ENCODE peak calls at places on chromosomes 11 and 22, in six cellular contexts. V, J, Z, A, O and Q are unnamed samples.

GRCh38 chr22:36963302-36963701 is 49.9 kb downstream of the CSF2RB start:
- DNase-seq in O (peak), A (no peak), Z (no peak), V (no peak), J (no peak), Q (no peak)

GRCh38 chr22:37549704-37550059 is 10.6 kb upstream of the CDC42EP1 start:
- DNase-seq in Z (peak), O (no peak), V (peak), J (no peak), A (peak), Q (peak)

GRCh38 chr11:33040862-33041453 is 1.6 kb downstream of the TCP11L1 start:
- DNase-seq in J (no peak), A (no peak), O (no peak), V (no peak), Z (no peak), Q (no peak)

GRCh38 chr22:43477966-43478365 is 66.2 kb downstream of the MPPED1 start:
- DNase-seq in Z (peak), J (no peak), A (no peak), O (no peak), V (no peak), Q (no peak)

GRCh38 chr22:45626198-45626651 is 45.4 kb upstream of the ATXN10 start:
- DNase-seq in Z (peak), V (no peak), J (peak), A (no peak), O (peak), Q (no peak)

GRCh38 chr11:77064648-77065217 is 2.0 kb upstream of the CAPN5 start:
- DNase-seq in J (no peak), Z (peak), V (no peak), A (no peak), O (no peak), Q (no peak)

GRCh38 chr11:26730711-26731460 is 9.0 kb upstream of the SLC5A12 start:
- DNase-seq in O (no peak), J (no peak), Z (no peak), V (peak), A (peak), Q (peak)

GRCh38 chr11:97938789-97939188 is 1082.0 kb upstream of the CNTN5 start:
- DNase-seq in A (no peak), O (no peak), Z (no peak), V (no peak), J (no peak), Q (no peak)

GRCh38 chr11:120554771-120555432 is 43.4 kb downstream of the GRIK4 start:
- DNase-seq in V (peak), O (no peak), A (no peak), Z (no peak), J (no peak), Q (peak)

GRCh38 chr22:39707816-39708215 is 137.3 kb downstream of the CACNA1I start:
- DNase-seq in Z (no peak), J (no peak), O (no peak), V (no peak), A (no peak), Q (no peak)

GRCh38 chr11:88482871-88483301 is 145.3 kb upstream of the CTSC start:
- DNase-seq in O (no peak), J (peak), A (peak), V (peak), Z (no peak), Q (peak)

GRCh38 chr22:50017701-50018224 is 5.2 kb upstream of the IL17REL start:
- DNase-seq in Z (no peak), O (no peak), J (no peak), A (no peak), V (no peak), Q (no peak)

GRCh38 chr11:70486731-70487130 is 88.4 kb downstream of the CTTN start:
- DNase-seq in A (no peak), O (no peak), J (no peak), V (no peak), Z (no peak), Q (no peak)

GRCh38 chr11:82009133-82009532 is 724.5 kb downstream of the FAM181B start:
- DNase-seq in J (no peak), O (no peak), A (no peak), Z (no peak), V (no peak), Q (no peak)

GRCh38 chr22:24474649-24475048 is 20.5 kb upstream of the UPB1 start:
- DNase-seq in V (peak), O (no peak), Z (no peak), A (peak), J (no peak), Q (no peak)

GRCh38 chr11:96306933-96307747 is 35.9 kb downstream of the MAML2 start:
- DNase-seq in O (peak), V (peak), Z (peak), A (peak), J (peak), Q (peak)

GRCh38 chr11:74397531-74398243 is 546 bp downstream of the PGM2L1 start:
- DNase-seq in V (peak), Z (peak), O (peak), J (peak), A (peak), Q (peak)

GRCh38 chr11:80733776-80734175 is 1292.9 kb upstream of the TENM4 start:
- DNase-seq in J (no peak), V (no peak), Z (no peak), O (no peak), A (no peak), Q (no peak)

GRCh38 chr11:10022764-10023163 is 271.3 kb downstream of the SBF2 start:
- DNase-seq in O (no peak), A (peak), V (peak), Z (no peak), J (no peak), Q (no peak)

GRCh38 chr22:39900306-39901227 is at the start of gene GRAP2:
- DNase-seq in J (no peak), Z (no peak), V (no peak), O (no peak), A (no peak), Q (no peak)

GRCh38 chr11:121366970-121367369 is 74.4 kb downstream of the SC5D start:
- DNase-seq in J (no peak), O (no peak), A (no peak), Z (no peak), V (no peak), Q (no peak)

GRCh38 chr11:65439331-65440181 is 17.0 kb downstream of the NEAT1 start:
- DNase-seq in J (peak), Z (no peak), V (peak), A (peak), O (no peak), Q (peak)

GRCh38 chr11:47514825-47515647 is 37.9 kb downstream of the CELF1 start:
- DNase-seq in A (peak), O (no peak), Z (no peak), V (peak), J (peak), Q (peak)

GRCh38 chr11:15093432-15093831 is 20.0 kb downstream of the CALCB start:
- DNase-seq in A (no peak), J (no peak), Z (no peak), O (no peak), V (no peak), Q (no peak)

GRCh38 chr22:25404923-25405853 is 159.3 kb upstream of the GRK3 start:
- DNase-seq in A (peak), V (peak), J (peak), O (no peak), Z (peak), Q (peak)

GRCh38 chr22:27613099-27614089 is 188.2 kb downstream of the MN1 start:
- DNase-seq in V (no peak), J (no peak), A (no peak), Z (no peak), O (no peak), Q (peak)
- H3K9ac ChIP-seq in V (no peak), J (no peak), A (no peak), Z (no peak), O (no peak), Q (no peak)

DNA sequence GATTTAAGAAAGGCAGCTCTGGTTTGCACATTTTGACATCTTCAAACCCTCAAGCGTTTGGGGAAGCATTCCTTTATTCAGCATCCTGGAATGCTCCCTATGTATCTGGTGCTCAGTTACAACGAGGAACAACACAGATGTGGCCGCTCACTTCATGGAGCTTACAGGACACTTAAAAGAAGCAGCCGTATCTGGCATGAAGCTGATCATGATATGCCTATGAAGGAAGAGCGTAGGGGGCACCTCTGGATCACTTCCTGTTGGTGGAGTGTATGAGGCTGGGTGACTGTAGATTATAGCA is 72.3 kb upstream of the TP53I11 start:
- DNase-seq in J (no peak), A (peak), O (no peak), V (peak), Z (no peak), Q (peak)
- H3K9ac ChIP-seq in J (no peak), A (no peak), O (no peak), V (no peak), Z (no peak), Q (peak)

GRCh38 chr11:278001-278951 is at the start of gene NLRP6:
- DNase-seq in O (no peak), J (no peak), A (no peak), Z (no peak), V (no peak), Q (no peak)

GRCh38 chr11:280762-281485 is 2.7 kb downstream of the NLRP6 start:
- DNase-seq in Z (no peak), V (no peak), O (no peak), J (no peak), A (no peak), Q (peak)

GRCh38 chr11:279040-279965 is 1.1 kb downstream of the NLRP6 start:
- DNase-seq in O (no peak), J (no peak), A (no peak), V (no peak), Z (peak), Q (no peak)

GRCh38 chr11:281486-282161 is 3.4 kb downstream of the NLRP6 start:
- DNase-seq in O (no peak), A (no peak), Z (peak), J (no peak), V (no peak), Q (no peak)

GRCh38 chr11:279966-280761 is 2.0 kb downstream of the NLRP6 start:
- DNase-seq in J (no peak), A (peak), V (peak), Z (peak), O (no peak), Q (peak)
- H3K9ac ChIP-seq in J (no peak), A (no peak), V (no peak), Z (no peak), O (no peak), Q (no peak)

GRCh38 chr11:62556872-62557631 is 10.4 kb upstream of the AHNAK start:
- DNase-seq in O (no peak), Z (peak), A (no peak), J (peak), V (peak), Q (peak)
- H3K9ac ChIP-seq in O (peak), Z (peak), A (peak), J (peak), V (peak), Q (peak)

DNA sequence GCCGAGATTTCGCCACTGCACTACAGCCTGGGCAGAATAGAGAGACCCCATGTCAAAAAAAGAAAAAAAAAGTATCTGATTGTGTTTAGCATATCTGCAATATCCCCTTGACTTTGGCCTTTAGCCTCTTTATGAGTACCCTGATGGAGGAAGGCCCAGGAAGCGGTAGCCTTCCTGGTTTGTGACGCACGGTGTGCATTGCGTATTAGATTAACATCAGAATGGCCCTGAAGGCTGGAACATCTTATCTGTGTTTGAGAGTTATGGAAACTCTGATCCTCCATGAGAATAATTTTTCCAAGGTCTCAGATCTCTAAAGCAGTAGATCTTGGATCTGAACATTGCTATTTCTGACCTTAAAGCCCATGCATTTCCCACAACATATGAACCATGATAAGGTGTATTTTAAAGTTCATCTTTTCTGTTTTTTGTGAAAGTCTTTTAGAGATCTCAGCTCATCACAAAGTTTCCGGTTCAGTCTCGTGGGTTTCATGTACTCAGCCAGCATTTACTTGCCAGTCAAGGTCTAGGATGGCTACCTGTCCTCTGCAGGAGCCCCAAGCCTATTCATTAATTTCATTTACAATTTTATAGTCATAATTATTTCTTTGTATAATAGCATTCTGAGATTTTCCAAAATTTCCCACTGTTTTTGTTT is 663 bp upstream of the FDX1 start:
- DNase-seq in Z (no peak), V (no peak), J (no peak), A (no peak), O (no peak), Q (no peak)
- H3K9ac ChIP-seq in Z (no peak), V (peak), J (peak), A (peak), O (peak), Q (peak)

GRCh38 chr22:17774206-17774927 is at the start of gene BID:
- DNase-seq in J (peak), O (no peak), Z (peak), V (peak), A (peak), Q (peak)

GRCh38 chr22:17773606-17774205 is 563 bp downstream of the BID start:
- DNase-seq in J (peak), Z (no peak), O (no peak), A (peak), V (peak), Q (peak)

GRCh38 chr22:17772963-17773605 is 1.2 kb downstream of the BID start:
- DNase-seq in A (peak), J (peak), Z (peak), V (peak), O (no peak), Q (peak)

GRCh38 chr22:17770180-17771077 is 3.8 kb downstream of the BID start:
- DNase-seq in O (no peak), Z (no peak), A (no peak), J (no peak), V (no peak), Q (no peak)

GRCh38 chr22:17772249-17772962 is 1.9 kb downstream of the BID start:
- DNase-seq in Z (peak), O (no peak), J (peak), V (peak), A (peak), Q (peak)
- H3K9ac ChIP-seq in Z (no peak), O (no peak), J (no peak), V (peak), A (peak), Q (peak)

GRCh38 chr11:62905927-62906531 is 15.1 kb downstream of the CHRM1 start:
- DNase-seq in V (peak), A (peak), J (peak), O (peak), Z (peak), Q (peak)
- H3K9ac ChIP-seq in V (no peak), A (no peak), J (no peak), O (no peak), Z (no peak), Q (no peak)

DNA sequence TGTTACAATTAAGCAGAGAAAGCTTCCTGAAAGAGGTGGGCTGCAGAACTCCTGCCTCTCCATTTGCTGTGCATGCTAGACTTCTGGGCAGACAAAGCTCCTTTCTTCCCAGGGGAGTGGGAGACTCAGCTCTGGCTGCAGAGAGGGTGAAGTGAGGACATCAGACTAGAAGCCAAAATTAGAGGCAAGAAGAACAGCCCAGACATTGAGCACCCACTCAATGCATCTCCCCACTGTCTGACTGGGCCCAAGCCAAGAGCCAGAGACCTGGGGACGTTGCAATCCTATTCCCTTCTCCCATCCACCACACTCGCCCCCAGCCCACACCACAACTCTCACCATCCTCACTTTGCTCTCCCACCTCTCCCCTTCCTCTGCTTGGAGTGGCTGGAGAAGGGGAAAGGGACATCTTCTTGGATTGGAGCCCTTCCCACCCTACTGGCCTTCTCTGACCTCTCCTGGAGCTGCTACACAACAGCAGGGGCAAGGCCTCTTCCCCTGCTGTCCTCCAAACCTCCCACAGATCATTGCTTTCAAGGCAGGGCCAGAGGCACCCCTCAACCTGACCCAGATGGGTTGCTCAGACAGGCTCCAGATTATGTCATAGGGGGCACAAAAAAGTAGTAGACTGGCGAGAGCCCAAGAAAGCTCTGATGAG is 477.7 kb upstream of the CADM1 start:
- DNase-seq in V (no peak), O (no peak), J (no peak), Z (no peak), A (no peak), Q (no peak)
- H3K9ac ChIP-seq in V (no peak), O (no peak), J (no peak), Z (no peak), A (no peak), Q (no peak)

GRCh38 chr11:3856856-3857553 is 1.5 kb downstream of the STIM1 start:
- DNase-seq in A (no peak), Z (no peak), J (no peak), V (no peak), O (no peak), Q (no peak)
- H3K9ac ChIP-seq in A (peak), Z (no peak), J (no peak), V (no peak), O (no peak), Q (no peak)

DNA sequence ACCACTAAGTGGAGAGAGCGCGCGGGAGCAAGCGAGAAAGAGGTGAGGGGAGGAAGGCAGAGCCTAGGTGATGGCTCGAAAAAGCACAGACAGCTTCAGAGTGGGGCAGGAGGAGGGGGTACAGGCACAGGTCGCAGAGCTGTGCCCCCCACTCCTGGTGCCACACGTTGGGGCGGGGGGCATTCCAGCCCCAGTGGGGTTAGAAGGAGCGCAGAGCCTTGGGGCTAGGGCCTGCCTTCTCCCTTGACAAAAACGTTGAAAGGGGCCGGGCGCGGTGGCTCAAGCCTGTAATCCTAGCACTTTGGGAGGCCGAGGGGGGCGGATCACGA is 41.6 kb upstream of the ISX start:
- DNase-seq in J (no peak), Z (no peak), O (no peak), A (no peak), V (no peak), Q (no peak)
- H3K9ac ChIP-seq in J (no peak), Z (no peak), O (no peak), A (no peak), V (no peak), Q (no peak)